ENCODE peak calls at places on chromosomes 6 and 20, in four cellular contexts. One of them, this sample, is unnamed.

GRCh38 chr6:22041797-22042489 is 254.9 kb downstream of the PRL start:
- DNase-seq in H1: no peak
- DNase-seq in A549: no peak
- DNase-seq in HepG2: no peak
- DNase-seq in this sample: no peak

GRCh38 chr6:31634131-31634530 is 13.6 kb downstream of the PRRC2A start:
- DNase-seq in H1: no peak
- DNase-seq in A549: no peak
- DNase-seq in HepG2: no peak
- DNase-seq in this sample: no peak

GRCh38 chr6:29816030-29816429 is 11.6 kb upstream of the HLA-G start:
- DNase-seq in H1: no peak
- DNase-seq in A549: no peak
- DNase-seq in HepG2: no peak
- DNase-seq in this sample: no peak

GRCh38 chr20:389220-389619 is 8.7 kb downstream of the TRIB3 start:
- DNase-seq in H1: no peak
- DNase-seq in A549: no peak
- DNase-seq in HepG2: no peak
- DNase-seq in this sample: no peak

GRCh38 chr20:48210111-48211029 is 425.1 kb upstream of the SULF2 start:
- DNase-seq in H1: no peak
- DNase-seq in A549: no peak
- DNase-seq in HepG2: no peak
- DNase-seq in this sample: no peak

GRCh38 chr6:162900503-162900902 is 172.7 kb downstream of the PACRG start:
- DNase-seq in H1: no peak
- DNase-seq in A549: no peak
- DNase-seq in HepG2: no peak
- DNase-seq in this sample: no peak

GRCh38 chr6:20826378-20826777 is 292.1 kb downstream of the CDKAL1 start:
- DNase-seq in H1: no peak
- DNase-seq in A549: no peak
- DNase-seq in HepG2: no peak
- DNase-seq in this sample: peak; percentile 38

GRCh38 chr20:1933465-1933870 is 38.3 kb downstream of the SIRPA start:
- DNase-seq in H1: no peak
- DNase-seq in A549: no peak
- DNase-seq in HepG2: no peak
- DNase-seq in this sample: no peak

GRCh38 chr6:106134906-106135634 is 48.9 kb downstream of the PRDM1 start:
- DNase-seq in H1: no peak
- DNase-seq in A549: peak; percentile 27
- DNase-seq in HepG2: peak; percentile 53
- DNase-seq in this sample: peak; percentile 56

GRCh38 chr20:38135641-38136420 is 29.2 kb downstream of the TGM2 start:
- DNase-seq in H1: no peak
- DNase-seq in A549: no peak
- DNase-seq in HepG2: no peak
- DNase-seq in this sample: no peak

GRCh38 chr6:170031096-170031471 is 259.8 kb downstream of the DLL1 start:
- DNase-seq in H1: no peak
- DNase-seq in A549: no peak
- DNase-seq in HepG2: no peak
- DNase-seq in this sample: no peak

GRCh38 chr6:45416700-45417099 is 39.0 kb upstream of the SUPT3H start:
- DNase-seq in H1: no peak
- DNase-seq in A549: no peak
- DNase-seq in HepG2: no peak
- DNase-seq in this sample: no peak

GRCh38 chr6:134741193-134741521 is 208.7 kb downstream of the ALDH8A1 start:
- DNase-seq in H1: no peak
- DNase-seq in A549: no peak
- DNase-seq in HepG2: no peak
- DNase-seq in this sample: no peak

GRCh38 chr6:106512958-106513480 is 116.3 kb downstream of the RTN4IP1 start:
- DNase-seq in H1: no peak
- DNase-seq in A549: no peak
- DNase-seq in HepG2: no peak
- DNase-seq in this sample: no peak

DNA sequence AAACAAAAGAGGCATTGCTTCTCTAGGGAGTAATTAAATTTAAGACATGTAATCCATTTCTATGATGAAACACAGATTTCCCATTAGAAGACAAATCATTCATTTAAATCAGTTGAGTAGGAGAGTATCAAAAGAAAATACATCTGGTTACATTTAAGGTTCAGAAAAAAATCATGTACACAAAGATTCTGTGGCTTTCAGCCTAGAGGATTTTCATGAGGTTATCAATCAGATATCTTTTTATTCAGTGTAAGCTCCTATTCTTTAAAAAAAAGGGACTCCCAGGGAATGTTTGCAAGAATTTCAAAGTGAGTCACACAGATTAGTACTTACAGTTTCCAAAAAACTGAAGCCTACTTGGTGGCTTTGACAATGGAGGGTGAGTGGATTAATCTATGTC is 24.9 kb downstream of the COL21A1 start:
- DNase-seq in H1: no peak
- DNase-seq in A549: no peak
- DNase-seq in HepG2: no peak
- DNase-seq in this sample: no peak
- TF ChIP-seq RNF2 in H1: no peak
- TF ChIP-seq RNF2 in A549: no peak
- TF ChIP-seq RNF2 in HepG2: no peak
- TF ChIP-seq RNF2 in this sample: no peak

DNA sequence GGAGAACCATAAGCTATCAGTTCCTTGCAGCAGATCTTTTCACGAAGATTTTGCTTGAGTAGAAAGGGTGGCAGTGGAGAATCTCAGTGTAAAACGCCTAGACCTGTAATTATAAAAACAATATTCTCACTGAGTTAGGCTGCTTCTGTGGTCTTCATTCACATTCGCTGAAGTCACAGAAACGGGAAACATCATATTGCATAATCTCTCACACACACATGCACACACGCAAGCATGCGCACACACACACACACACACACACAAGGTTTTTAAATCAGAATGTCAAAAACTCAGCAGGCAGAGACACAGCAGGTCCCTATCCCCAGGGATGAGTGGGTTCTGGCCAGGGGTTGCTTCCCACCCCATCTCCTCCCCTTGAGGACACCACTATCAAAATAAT is 175.5 kb downstream of the ATXN1 start:
- DNase-seq in H1: no peak
- DNase-seq in A549: no peak
- DNase-seq in HepG2: no peak
- DNase-seq in this sample: no peak
- TF ChIP-seq RNF2 in H1: no peak
- TF ChIP-seq RNF2 in A549: no peak
- TF ChIP-seq RNF2 in HepG2: no peak
- TF ChIP-seq RNF2 in this sample: no peak

GRCh38 chr20:56765172-56766073 is 136.3 kb downstream of the TFAP2C start:
- DNase-seq in H1: no peak
- DNase-seq in A549: no peak
- DNase-seq in HepG2: no peak
- DNase-seq in this sample: no peak

GRCh38 chr20:56762829-56763228 is 133.7 kb downstream of the TFAP2C start:
- DNase-seq in H1: no peak
- DNase-seq in A549: no peak
- DNase-seq in HepG2: no peak
- DNase-seq in this sample: no peak

GRCh38 chr20:56769971-56770570 is 141.0 kb downstream of the TFAP2C start:
- DNase-seq in H1: no peak
- DNase-seq in A549: no peak
- DNase-seq in HepG2: no peak
- DNase-seq in this sample: no peak

GRCh38 chr20:56764671-56765070 is 135.6 kb downstream of the TFAP2C start:
- DNase-seq in H1: no peak
- DNase-seq in A549: no peak
- DNase-seq in HepG2: no peak
- DNase-seq in this sample: no peak

DNA sequence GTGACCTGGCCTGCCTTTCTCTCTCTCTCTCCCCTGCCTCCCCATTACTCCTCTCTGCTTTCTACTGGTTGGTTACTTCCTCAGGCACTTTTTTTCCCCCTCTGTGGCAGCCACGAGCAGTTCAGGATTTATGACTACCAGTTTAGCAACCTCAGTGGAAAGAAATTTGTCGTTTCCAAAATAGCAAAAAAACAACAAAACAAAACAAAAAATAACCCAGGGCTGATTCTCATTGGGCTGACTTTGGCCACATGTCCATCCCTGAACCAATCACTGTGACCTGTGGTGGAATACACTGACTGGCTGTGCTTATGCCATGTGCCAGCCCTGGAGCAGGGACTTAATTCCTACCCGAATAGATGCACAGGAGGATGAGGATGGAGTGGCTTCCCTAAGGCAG is 137.4 kb downstream of the TFAP2C start:
- DNase-seq in H1: no peak
- DNase-seq in A549: no peak
- DNase-seq in HepG2: no peak
- DNase-seq in this sample: no peak
- TF ChIP-seq RNF2 in H1: no peak
- TF ChIP-seq RNF2 in A549: no peak
- TF ChIP-seq RNF2 in HepG2: no peak
- TF ChIP-seq RNF2 in this sample: no peak

DNA sequence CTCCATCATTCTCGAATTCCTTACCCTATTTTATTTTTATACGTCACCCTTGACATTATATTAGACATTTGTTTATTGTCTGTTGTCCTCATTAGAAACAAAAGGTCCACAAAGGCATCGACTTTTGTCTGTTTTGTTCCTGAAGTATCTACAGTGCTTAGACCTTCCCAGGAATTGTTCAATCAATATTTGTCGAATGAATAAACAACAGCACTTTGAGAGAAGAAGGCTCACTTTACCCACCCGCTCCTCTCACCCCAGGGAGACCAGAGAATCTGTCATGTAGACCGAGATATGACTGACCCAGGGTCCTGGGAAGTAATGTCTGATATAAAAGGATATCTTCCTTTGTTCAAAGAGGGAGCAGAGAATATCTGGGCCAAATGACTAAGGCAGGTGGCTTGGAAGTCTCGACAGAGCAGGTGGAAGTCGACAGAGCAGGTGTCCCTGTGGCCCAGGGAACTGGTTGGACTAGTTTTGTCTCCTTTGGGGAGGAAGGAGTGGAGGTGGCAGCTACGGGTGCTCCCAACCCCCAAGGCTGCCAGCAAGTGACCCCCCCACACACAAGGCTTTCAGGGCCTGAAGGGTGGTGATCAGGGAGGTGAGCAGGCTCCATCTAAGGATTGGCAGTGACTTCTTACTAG is 14.8 kb upstream of the CHMP4B start:
- DNase-seq in H1: no peak
- DNase-seq in A549: no peak
- DNase-seq in HepG2: no peak
- DNase-seq in this sample: no peak
- TF ChIP-seq RNF2 in H1: no peak
- TF ChIP-seq RNF2 in A549: no peak
- TF ChIP-seq RNF2 in HepG2: no peak
- TF ChIP-seq RNF2 in this sample: no peak

DNA sequence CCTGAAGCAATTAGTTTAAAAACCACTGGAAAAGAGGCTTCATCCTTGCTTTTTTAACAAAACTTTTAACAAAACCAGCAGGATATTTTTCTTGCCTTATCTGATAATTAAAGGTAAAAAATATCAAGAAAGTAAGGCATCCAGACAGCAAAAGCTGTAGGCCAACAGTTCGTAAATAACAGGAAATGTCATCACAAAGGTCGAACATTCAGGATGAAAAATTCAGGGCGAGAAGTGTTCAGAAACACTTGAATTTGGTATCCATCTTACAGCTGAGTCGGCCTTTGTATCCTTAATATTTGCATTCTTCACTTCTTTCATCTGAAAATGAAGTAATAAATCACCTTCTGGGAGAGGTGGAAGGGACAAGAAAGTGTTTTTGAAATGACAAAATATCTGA is 8.2 kb upstream of the FILIP1 start:
- DNase-seq in H1: no peak
- DNase-seq in A549: no peak
- DNase-seq in HepG2: no peak
- DNase-seq in this sample: no peak
- TF ChIP-seq RNF2 in H1: no peak
- TF ChIP-seq RNF2 in A549: no peak
- TF ChIP-seq RNF2 in HepG2: no peak
- TF ChIP-seq RNF2 in this sample: no peak